ENCODE peak calls at places on chromosomes 7 and 10, in four cellular contexts. P, Z, I and T are unnamed samples.

GRCh38 chr10:5894458-5894857 is 4.4 kb downstream of the FBH1 start:
- DNase-seq in P (no peak), Z (peak; percentile 78), I (no peak), T (no peak)

GRCh38 chr7:101173752-101174244 is 6.3 kb downstream of the NAT16 start:
- DNase-seq in P (no peak), Z (no peak), I (no peak), T (no peak)

GRCh38 chr7:105875505-105875904 is 894 bp downstream of the ATXN7L1 start:
- DNase-seq in P (no peak), Z (no peak), I (no peak), T (no peak)

GRCh38 chr10:86331861-86332260 is 34.7 kb downstream of the GRID1 start:
- DNase-seq in P (peak; percentile 31), Z (no peak), I (peak; percentile 49), T (peak; percentile 28)

GRCh38 chr10:6612371-6612770 is 32.3 kb upstream of the PRKCQ start:
- DNase-seq in P (no peak), Z (no peak), I (no peak), T (no peak)

GRCh38 chr10:62047960-62048383 is 146.5 kb downstream of the ARID5B start:
- DNase-seq in P (no peak), Z (no peak), I (peak; percentile 73), T (no peak)

GRCh38 chr10:6721964-6722615 is 142.0 kb upstream of the PRKCQ start:
- DNase-seq in P (no peak), Z (no peak), I (no peak), T (peak; percentile 59)

GRCh38 chr10:124453965-124454610 is 4.3 kb upstream of the NKX1-2 start:
- DNase-seq in P (no peak), Z (no peak), I (no peak), T (no peak)

GRCh38 chr7:27159278-27160146 is 3.0 kb upstream of the HOXA7 start:
- DNase-seq in P (no peak), Z (no peak), I (peak; percentile 63), T (peak; percentile 40)

GRCh38 chr10:29666201-29666600 is 31.4 kb upstream of the SVIL start:
- DNase-seq in P (no peak), Z (no peak), I (no peak), T (no peak)

GRCh38 chr7:92682767-92683539 is 92.8 kb upstream of the FAM133B start:
- DNase-seq in P (no peak), Z (no peak), I (no peak), T (no peak)

GRCh38 chr7:15977663-15978062 is 291.2 kb upstream of the MEOX2 start:
- DNase-seq in P (no peak), Z (no peak), I (no peak), T (no peak)

GRCh38 chr10:119207713-119208552 is 562 bp downstream of the GRK5 start:
- DNase-seq in P (peak; percentile 73), Z (peak; percentile 75), I (peak; percentile 78), T (peak; percentile 65)

GRCh38 chr7:97982647-97983046 is 7.3 kb downstream of the OCM2 start:
- DNase-seq in P (no peak), Z (no peak), I (no peak), T (no peak)

GRCh38 chr10:70786799-70787415 is 1.7 kb upstream of the TBATA start:
- DNase-seq in P (no peak), Z (no peak), I (no peak), T (no peak)

GRCh38 chr10:123795196-123795780 is 96.3 kb downstream of the CPXM2 start:
- DNase-seq in P (no peak), Z (no peak), I (no peak), T (no peak)

GRCh38 chr7:27213150-27213903 is 13.4 kb upstream of the HOXA13 start:
- DNase-seq in P (no peak), Z (no peak), I (no peak), T (no peak)

GRCh38 chr7:135392701-135393100 is 117.2 kb downstream of the CNOT4 start:
- DNase-seq in P (no peak), Z (no peak), I (no peak), T (no peak)

GRCh38 chr10:21329995-21330627 is 195.4 kb downstream of the SKIDA1 start:
- DNase-seq in P (no peak), Z (no peak), I (no peak), T (no peak)

GRCh38 chr10:110460111-110460809 is 37.4 kb upstream of the DUSP5 start:
- DNase-seq in P (peak; percentile 89), Z (no peak), I (no peak), T (no peak)

GRCh38 chr10:79353726-79354125 is 6.5 kb downstream of the PPIF start:
- DNase-seq in P (no peak), Z (no peak), I (no peak), T (no peak)
- H3K4me1 ChIP-seq in P (no peaks in the 10 kb centered on the region), Z (peaks cover 10% of the 10 kb centered on the region), I (peaks cover 10% of the 10 kb centered on the region), T (no peaks in the 10 kb centered on the region)

DNA sequence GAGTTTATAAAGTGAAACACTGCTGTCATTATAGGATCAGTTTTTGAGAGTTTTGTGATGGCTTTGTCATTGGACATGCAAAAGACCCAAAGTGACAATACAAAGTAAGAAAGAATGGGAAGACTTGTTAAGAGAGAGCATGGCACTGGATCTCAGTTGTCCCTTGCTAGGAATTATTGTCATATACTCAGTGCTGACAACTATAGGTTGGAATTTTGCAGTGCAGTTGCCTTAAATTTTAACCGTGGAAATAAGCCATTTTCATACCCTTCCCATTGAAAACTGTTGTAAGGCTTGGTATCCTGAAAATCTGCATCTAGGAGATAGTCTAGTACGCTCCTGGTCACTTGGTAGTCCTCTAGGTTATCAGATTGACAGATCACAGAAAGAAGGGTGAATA is 1156.7 kb downstream of the GATA3 start:
- DNase-seq in P (no peak), Z (no peak), I (no peak), T (no peak)
- TF ChIP-seq CTCF in P (peak; percentile 27), Z (peak; percentile 39), I (no peak), T (peak; percentile 49)

GRCh38 chr10:117684211-117684610 is 141.7 kb downstream of the EMX2 start:
- DNase-seq in P (no peak), Z (no peak), I (no peak), T (no peak)
- H3K27me3 ChIP-seq in P (no peaks in the 10 kb centered on the region), Z (peaks cover 86% of the 10 kb centered on the region), I (no peaks in the 10 kb centered on the region), T (no peaks in the 10 kb centered on the region)

DNA sequence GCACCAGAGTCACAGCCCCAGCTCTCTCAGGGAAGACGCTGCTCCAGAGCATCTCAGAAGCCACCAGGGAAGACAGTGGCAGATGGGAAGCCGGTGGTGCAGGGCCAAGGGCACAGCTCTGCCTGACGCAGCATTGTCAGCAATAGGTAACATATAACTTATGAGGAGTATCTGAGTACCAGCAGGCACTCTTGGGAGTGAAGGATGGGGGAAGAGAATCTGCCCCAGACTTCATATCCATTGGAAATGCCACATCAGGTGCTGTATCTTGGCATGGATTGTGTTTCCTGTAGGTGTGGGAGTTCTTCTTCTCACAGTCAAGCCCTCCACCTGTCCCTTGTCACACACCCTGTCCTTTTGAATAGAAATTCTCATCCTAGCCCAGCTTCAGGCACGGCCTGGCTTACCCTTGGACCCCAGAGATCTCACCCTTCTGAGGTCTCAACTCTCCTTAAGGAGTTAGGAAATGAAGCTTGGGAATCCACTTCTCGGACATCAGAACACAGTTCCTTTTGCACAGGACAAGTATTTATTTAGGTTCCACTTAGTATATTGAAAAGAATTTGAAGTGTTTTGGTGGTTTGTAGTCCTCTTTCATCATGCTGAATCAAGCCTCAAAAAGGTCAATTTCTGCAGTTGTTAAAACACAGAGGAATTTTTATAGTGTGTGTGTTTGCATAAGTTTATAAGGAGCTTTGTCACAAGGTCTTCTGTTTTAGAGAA is 9.9 kb downstream of the EPDR1 start:
- DNase-seq in P (no peak), Z (no peak), I (no peak), T (no peak)
- H3K4me1 ChIP-seq in P (no peaks in the 10 kb centered on the region), Z (peaks cover 17% of the 10 kb centered on the region), I (no peaks in the 10 kb centered on the region), T (no peaks in the 10 kb centered on the region)

DNA sequence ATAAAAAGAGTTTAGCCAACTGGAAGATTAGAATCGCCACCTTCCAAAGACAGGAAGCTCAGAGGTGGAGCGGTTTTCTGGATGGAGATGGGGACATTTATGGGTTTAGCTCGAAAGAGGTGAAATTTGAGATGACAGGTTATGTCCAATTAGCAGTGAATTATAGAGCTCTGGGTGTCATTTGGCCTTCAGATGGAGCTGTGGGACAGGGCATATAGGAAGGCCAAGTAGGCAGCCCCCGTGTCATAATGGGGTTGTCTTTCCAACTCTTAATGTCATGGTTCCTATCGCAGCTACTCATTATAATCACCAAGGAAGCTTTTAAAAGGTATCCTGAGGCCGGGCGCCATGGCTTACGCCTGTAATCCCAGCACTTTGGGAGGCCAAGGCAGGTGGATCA is 21.0 kb upstream of the EEPD1 start:
- DNase-seq in P (no peak), Z (no peak), I (no peak), T (no peak)
- TF ChIP-seq CTCF in P (no peak), Z (no peak), I (no peak), T (no peak)

GRCh38 chr10:45373783-45374450 is at the start of gene ALOX5:
- DNase-seq in P (peak; percentile 86), Z (peak; percentile 76), I (no peak), T (no peak)

GRCh38 chr10:45375716-45376231 is 1.8 kb downstream of the ALOX5 start:
- DNase-seq in P (no peak), Z (no peak), I (no peak), T (no peak)

GRCh38 chr10:45374451-45375052 is 536 bp downstream of the ALOX5 start:
- DNase-seq in P (no peak), Z (no peak), I (no peak), T (no peak)

GRCh38 chr10:45376364-45376801 is 2.4 kb downstream of the ALOX5 start:
- DNase-seq in P (no peak), Z (no peak), I (no peak), T (no peak)

DNA sequence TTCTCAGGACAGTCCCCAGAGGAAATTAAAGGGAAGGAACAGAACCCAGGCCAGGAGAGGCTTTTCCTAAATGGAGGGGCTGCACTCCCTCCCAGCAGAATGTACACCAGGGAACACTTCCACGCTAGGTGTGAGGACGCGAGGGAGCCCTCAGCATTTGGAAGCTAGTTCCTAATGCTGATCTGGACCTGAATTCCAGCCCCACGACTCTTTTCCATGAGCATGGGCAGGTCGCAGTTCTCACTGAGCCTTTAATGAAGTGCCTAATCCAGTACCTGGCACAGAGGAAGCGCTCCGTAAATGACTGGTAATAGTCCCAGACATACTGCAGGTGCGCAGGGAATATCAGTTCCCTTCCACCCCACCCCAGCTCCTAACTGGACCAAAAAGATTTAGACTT is 1.1 kb downstream of the ALOX5 start:
- DNase-seq in P (no peak), Z (no peak), I (no peak), T (no peak)
- H3K27me3 ChIP-seq in P (no peaks in the 10 kb centered on the region), Z (peaks cover 69% of the 10 kb centered on the region), I (no peaks in the 10 kb centered on the region), T (peaks cover 45% of the 10 kb centered on the region)